ENCODE peak calls at places on chromosomes 4 and X, in nine cellular contexts. B is colonic mucosa, C is GM12865, J is cardiac fibroblast, P is astrocyte of the spinal cord, S is psoas muscle, Y is epithelial cell of esophagus, X is fibroblast of pulmonary artery, K is fibroblast of mammary gland. Q is an unnamed sample.
A peak's percentile ranks its signal among the peaks of the same experiment; 100 is the strongest.

GRCh38 chr4:97984545-97985131 is 158.6 kb downstream of the STPG2 start:
- DNase-seq in B (no peak), C (peak; percentile 7), J (no peak), P (no peak), S (no peak), Y (peak; percentile 17), X (peak; percentile 10), K (no peak), Q (peak; percentile 50)

GRCh38 chrX:18354369-18355329 is at the start of gene SCML2:
- DNase-seq in B (peak; percentile 45), C (peak; percentile 37), J (peak; percentile 37), P (peak; percentile 13), S (peak; percentile 54), Y (peak; percentile 13), X (peak; percentile 25), K (peak; percentile 17), Q (peak; percentile 57)

GRCh38 chr4:7063362-7063761 is 4.5 kb downstream of the GRPEL1 start:
- DNase-seq in B (no peak), C (no peak), J (no peak), P (no peak), S (no peak), Y (no peak), X (no peak), K (no peak), Q (peak; percentile 4)

GRCh38 chr4:156870861-156871260 is 100.7 kb downstream of the PDGFC start:
- DNase-seq in B (no peak), C (no peak), J (no peak), P (no peak), S (no peak), Y (no peak), X (no peak), K (no peak), Q (no peak)

GRCh38 chrX:67607436-67607835 is 63.6 kb downstream of the AR start:
- DNase-seq in B (no peak), C (no peak), J (no peak), P (peak; percentile 53), S (no peak), Y (no peak), X (no peak), K (peak; percentile 90), Q (no peak)

GRCh38 chr4:5965225-5965624 is 53.0 kb downstream of the C4orf50 start:
- DNase-seq in B (no peak), C (no peak), J (no peak), P (no peak), S (no peak), Y (no peak), X (no peak), K (no peak), Q (no peak)

GRCh38 chrX:97065973-97066372 is 182.3 kb downstream of the RPA4 start:
- DNase-seq in B (no peak), C (no peak), J (no peak), P (no peak), S (no peak), Y (peak; percentile 30), X (no peak), K (peak; percentile 30), Q (no peak)

GRCh38 chr4:80586716-80587115 is 251.2 kb downstream of the CFAP299 start:
- DNase-seq in B (no peak), C (no peak), J (no peak), P (no peak), S (no peak), Y (peak; percentile 74), X (no peak), K (no peak), Q (no peak)

GRCh38 chr4:175891863-175892262 is 79.8 kb upstream of the GPM6A start:
- DNase-seq in B (no peak), C (peak; percentile 16), J (peak; percentile 12), P (peak; percentile 43), S (no peak), Y (peak; percentile 39), X (peak; percentile 32), K (peak; percentile 22), Q (no peak)

GRCh38 chr4:76060506-76060905 is 14.0 kb upstream of the ART3 start:
- DNase-seq in B (no peak), C (no peak), J (no peak), P (no peak), S (no peak), Y (no peak), X (no peak), K (no peak), Q (no peak)

GRCh38 chr4:90543419-90544170 is 416.4 kb downstream of the CCSER1 start:
- DNase-seq in B (no peak), C (no peak), J (no peak), P (no peak), S (no peak), Y (no peak), X (no peak), K (no peak), Q (no peak)

GRCh38 chrX:153827016-153827415 is 3.3 kb downstream of the PDZD4 start:
- DNase-seq in B (no peak), C (no peak), J (no peak), P (no peak), S (no peak), Y (no peak), X (no peak), K (no peak), Q (no peak)

GRCh38 chrX:82218361-82218760 is 1016.5 kb downstream of the SH3BGRL start:
- DNase-seq in B (no peak), C (peak; percentile 35), J (no peak), P (no peak), S (no peak), Y (peak; percentile 47), X (no peak), K (peak; percentile 31), Q (no peak)

GRCh38 chrX:17638731-17639130 is 98.6 kb upstream of the SCML1 start:
- DNase-seq in B (no peak), C (no peak), J (no peak), P (no peak), S (no peak), Y (no peak), X (no peak), K (no peak), Q (no peak)

GRCh38 chr4:70901984-70902576 is at the start of gene MOB1B:
- DNase-seq in B (peak; percentile 89), C (peak; percentile 90), J (peak; percentile 92), P (peak; percentile 90), S (peak; percentile 90), Y (peak; percentile 87), X (peak; percentile 89), K (peak; percentile 83), Q (peak; percentile 93)

GRCh38 chrX:107744868-107745267 is 30.7 kb downstream of the TSC22D3 start:
- DNase-seq in B (no peak), C (no peak), J (no peak), P (no peak), S (no peak), Y (no peak), X (no peak), K (no peak), Q (no peak)

GRCh38 chr4:140237616-140238352 is 83.8 kb upstream of the MAML3 start:
- DNase-seq in B (peak; percentile 80), C (no peak), J (peak; percentile 98), P (peak; percentile 95), S (peak; percentile 86), Y (peak; percentile 43), X (peak; percentile 95), K (peak; percentile 97), Q (peak; percentile 83)

GRCh38 chr4:79050521-79050880 is 111.3 kb upstream of the PAQR3 start:
- DNase-seq in B (peak; percentile 18), C (no peak), J (no peak), P (peak; percentile 9), S (no peak), Y (no peak), X (no peak), K (no peak), Q (peak; percentile 80)

GRCh38 chr4:115970859-115971258 is 857.4 kb upstream of the NDST4 start:
- DNase-seq in B (no peak), C (no peak), J (no peak), P (no peak), S (no peak), Y (no peak), X (no peak), K (no peak), Q (no peak)

GRCh38 chr4:3871181-3871852 is 105.1 kb downstream of the ADRA2C start:
- DNase-seq in B (no peak), C (peak; percentile 13), J (no peak), P (no peak), S (peak; percentile 54), Y (no peak), X (no peak), K (no peak), Q (peak; percentile 8)
- H3K4me3 ChIP-seq in B (no peak overlapping the region), C (no peak overlapping the region), J (no peak overlapping the region), P (no peak overlapping the region), S (no peak overlapping the region), Y (no peak overlapping the region), X (no peak overlapping the region), K (no peak overlapping the region), Q (no peak overlapping the region)

DNA sequence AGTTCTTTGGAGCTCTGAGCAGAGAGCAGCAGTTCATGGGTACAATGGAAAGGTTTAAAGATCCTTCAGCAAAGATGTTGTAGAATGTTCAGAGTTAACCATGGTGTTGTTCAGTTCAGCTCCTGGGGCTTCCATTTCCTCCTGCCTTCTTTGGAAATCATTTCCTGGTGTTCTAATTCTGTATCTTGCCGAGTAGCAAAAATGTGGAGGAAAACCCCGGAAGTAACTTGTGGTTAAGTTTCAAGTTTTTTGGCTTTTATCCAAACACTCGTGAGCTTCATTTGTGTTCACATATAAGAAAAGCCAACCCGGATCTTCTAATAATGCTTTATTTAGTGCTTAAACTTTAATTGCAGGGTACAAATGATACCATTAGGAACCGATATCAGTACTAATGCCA is 33.6 kb upstream of the ARX start:
- DNase-seq in B (no peak), C (no peak), J (peak; percentile 49), P (peak; percentile 5), S (no peak), Y (peak; percentile 18), X (peak; percentile 41), K (peak; percentile 12), Q (no peak)
- TF ChIP-seq CTCF in B (no peak), C (no peak), J (no peak), P (no peak), S (no peak), Y (no peak), X (no peak), K (no peak), Q (no peak)

DNA sequence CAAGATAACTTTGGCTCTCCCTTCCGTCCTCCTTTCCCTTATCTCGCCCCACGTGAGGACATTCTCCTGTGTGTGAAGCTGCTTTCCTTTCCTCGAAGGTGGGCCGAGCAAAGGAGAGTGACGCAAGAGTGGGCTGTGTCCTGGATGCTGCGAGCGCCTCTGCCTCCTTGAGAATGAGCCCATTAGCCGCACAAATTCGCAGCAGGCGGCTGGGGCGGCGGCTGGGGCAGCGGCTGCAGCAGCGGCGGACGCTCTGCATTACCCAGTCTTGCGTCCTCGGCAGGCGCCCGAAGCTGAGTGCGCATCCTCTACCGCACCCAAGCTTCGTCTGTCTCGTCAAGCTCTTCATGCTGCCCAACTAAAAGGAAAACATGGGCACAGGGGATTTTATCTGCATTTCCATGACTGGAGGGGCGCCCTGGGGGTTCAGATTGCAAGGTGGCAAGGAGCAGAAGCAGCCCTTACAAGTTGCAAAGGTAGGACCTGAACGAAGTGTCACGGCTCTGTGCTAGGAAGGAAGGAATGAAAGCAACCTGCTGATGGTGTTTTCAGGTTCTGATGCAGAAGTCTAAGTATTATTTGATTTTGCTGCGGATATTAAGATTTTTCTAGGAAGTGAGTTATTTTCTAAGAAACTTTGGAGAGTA is at the start of gene SYNPO2:
- DNase-seq in B (peak; percentile 55), C (peak; percentile 71), J (peak; percentile 94), P (peak; percentile 90), S (peak; percentile 87), Y (peak; percentile 77), X (peak; percentile 92), K (peak; percentile 81), Q (peak; percentile 80)
- H3K4me3 ChIP-seq in B (peak within 1 kb of the TSS; percentile 28), C (peak within 1 kb of the TSS; percentile 31), J (peak within 1 kb of the TSS; percentile 72), P (peak within 1 kb of the TSS; percentile 53), S (peak within 1 kb of the TSS; percentile 75), Y (peak within 1 kb of the TSS; percentile 47), X (peak within 1 kb of the TSS; percentile 67), K (peak within 1 kb of the TSS; percentile 52), Q (peak within 1 kb of the TSS; percentile 40)

GRCh38 chrX:75038925-75039324 is 113.7 kb upstream of the NEXMIF start:
- DNase-seq in B (no peak), C (peak; percentile 34), J (peak; percentile 24), P (no peak), S (no peak), Y (peak; percentile 7), X (peak; percentile 46), K (peak; percentile 18), Q (peak; percentile 16)
- TF ChIP-seq CTCF in B (no peak), C (no peak), J (peak; percentile 38), P (peak; percentile 14), S (no peak), Y (no peak), X (peak; percentile 34), K (peak; percentile 26), Q (peak; percentile 54)